ENCODE peak calls at places on chromosomes 5 and 9, in five cellular contexts. One of them, this sample, is unnamed.
A peak's percentile ranks its signal among the peaks of the same experiment; 100 is the strongest.

GRCh38 chr9:6428940-6429889 is 16.2 kb downstream of the UHRF2 start:
- DNase-seq in GM12878: peak; percentile 49
- DNase-seq in K562: no peak
- DNase-seq in H1: no peak
- DNase-seq in SK-N-SH: no peak
- DNase-seq in this sample: no peak

GRCh38 chr9:113578877-113579269 is 115.3 kb downstream of the RGS3 start:
- DNase-seq in GM12878: peak; percentile 88
- DNase-seq in K562: peak; percentile 61
- DNase-seq in H1: no peak
- DNase-seq in SK-N-SH: peak; percentile 60
- DNase-seq in this sample: peak; percentile 91

GRCh38 chr5:94691947-94692346 is 73.5 kb downstream of the SLF1 start:
- DNase-seq in GM12878: no peak
- DNase-seq in K562: no peak
- DNase-seq in H1: no peak
- DNase-seq in SK-N-SH: peak; percentile 20
- DNase-seq in this sample: no peak

GRCh38 chr9:92911496-92912475 is 33.9 kb upstream of the ZNF484 start:
- DNase-seq in GM12878: no peak
- DNase-seq in K562: no peak
- DNase-seq in H1: no peak
- DNase-seq in SK-N-SH: no peak
- DNase-seq in this sample: no peak

GRCh38 chr5:134139377-134139851 is 24.9 kb downstream of the TCF7 start:
- DNase-seq in GM12878: no peak
- DNase-seq in K562: no peak
- DNase-seq in H1: no peak
- DNase-seq in SK-N-SH: no peak
- DNase-seq in this sample: no peak

GRCh38 chr5:150562832-150563231 is 54.9 kb downstream of the NDST1 start:
- DNase-seq in GM12878: peak; percentile 27
- DNase-seq in K562: no peak
- DNase-seq in H1: no peak
- DNase-seq in SK-N-SH: no peak
- DNase-seq in this sample: no peak

GRCh38 chr9:82912639-82913038 is 150.3 kb downstream of the RASEF start:
- DNase-seq in GM12878: no peak
- DNase-seq in K562: no peak
- DNase-seq in H1: no peak
- DNase-seq in SK-N-SH: no peak
- DNase-seq in this sample: no peak

GRCh38 chr9:136078498-136079011 is 16.5 kb downstream of the NACC2 start:
- DNase-seq in GM12878: no peak
- DNase-seq in K562: no peak
- DNase-seq in H1: no peak
- DNase-seq in SK-N-SH: peak; percentile 15
- DNase-seq in this sample: no peak

GRCh38 chr9:14062449-14063187 is 251.3 kb downstream of the NFIB start:
- DNase-seq in GM12878: no peak
- DNase-seq in K562: no peak
- DNase-seq in H1: no peak
- DNase-seq in SK-N-SH: peak; percentile 53
- DNase-seq in this sample: no peak

GRCh38 chr5:88785396-88786216 is 97.4 kb downstream of the MEF2C start:
- DNase-seq in GM12878: peak; percentile 43
- DNase-seq in K562: no peak
- DNase-seq in H1: no peak
- DNase-seq in SK-N-SH: no peak
- DNase-seq in this sample: no peak
- TF ChIP-seq TAF1 in GM12878: no peak
- TF ChIP-seq TAF1 in K562: no peak
- TF ChIP-seq TAF1 in H1: no peak
- TF ChIP-seq TAF1 in SK-N-SH: no peak
- TF ChIP-seq TAF1 in this sample: no peak

DNA sequence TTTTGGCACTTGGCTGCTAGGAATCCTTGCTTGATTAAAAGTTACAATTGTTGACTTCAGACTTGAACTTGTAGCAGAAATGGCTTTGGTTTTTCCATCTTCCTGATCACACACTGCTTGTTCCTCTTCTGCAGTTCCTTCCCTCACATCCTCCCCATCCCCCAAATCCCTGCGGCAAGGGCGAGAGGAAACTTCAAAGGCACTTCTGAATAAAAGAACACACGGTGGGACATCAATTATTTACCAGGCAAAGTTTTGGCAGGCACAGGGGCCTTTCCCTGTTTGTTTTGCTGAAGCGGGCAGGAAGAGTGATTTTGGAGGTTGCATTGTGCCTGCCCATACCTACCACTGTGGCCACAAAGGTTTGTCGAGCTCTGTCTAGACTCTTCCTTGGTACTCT is 260.9 kb downstream of the KIF4B start:
- DNase-seq in GM12878: no peak
- DNase-seq in K562: no peak
- DNase-seq in H1: no peak
- DNase-seq in SK-N-SH: no peak
- DNase-seq in this sample: no peak
- TF ChIP-seq POLR2AphosphoS5 in GM12878: no peak
- TF ChIP-seq POLR2AphosphoS5 in K562: no peak
- TF ChIP-seq POLR2AphosphoS5 in H1: no peak
- TF ChIP-seq POLR2AphosphoS5 in SK-N-SH: no peak
- TF ChIP-seq POLR2AphosphoS5 in this sample: no peak

DNA sequence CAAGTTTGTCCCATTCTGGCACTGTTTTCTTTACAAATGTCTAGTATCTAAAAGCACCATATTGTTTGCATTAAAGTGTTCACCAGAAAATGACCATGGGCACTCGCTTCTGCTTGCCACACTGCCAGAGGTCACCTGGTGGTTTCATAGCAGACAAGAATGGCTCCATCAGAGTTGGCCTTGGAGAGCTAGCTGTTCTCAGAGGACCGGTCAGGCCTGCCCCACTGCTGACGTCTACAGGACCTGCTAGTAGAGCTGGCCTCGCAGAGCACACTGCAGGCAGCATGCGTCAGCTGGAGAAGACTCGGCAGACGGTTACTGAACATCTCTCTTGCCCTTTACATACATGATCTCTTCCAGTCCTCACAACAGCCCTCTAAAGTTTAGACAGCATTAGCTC is 8.7 kb upstream of the TLX3 start:
- DNase-seq in GM12878: no peak
- DNase-seq in K562: no peak
- DNase-seq in H1: no peak
- DNase-seq in SK-N-SH: no peak
- DNase-seq in this sample: no peak
- TF ChIP-seq TAF1 in GM12878: no peak
- TF ChIP-seq TAF1 in K562: no peak
- TF ChIP-seq TAF1 in H1: no peak
- TF ChIP-seq TAF1 in SK-N-SH: no peak
- TF ChIP-seq TAF1 in this sample: no peak

DNA sequence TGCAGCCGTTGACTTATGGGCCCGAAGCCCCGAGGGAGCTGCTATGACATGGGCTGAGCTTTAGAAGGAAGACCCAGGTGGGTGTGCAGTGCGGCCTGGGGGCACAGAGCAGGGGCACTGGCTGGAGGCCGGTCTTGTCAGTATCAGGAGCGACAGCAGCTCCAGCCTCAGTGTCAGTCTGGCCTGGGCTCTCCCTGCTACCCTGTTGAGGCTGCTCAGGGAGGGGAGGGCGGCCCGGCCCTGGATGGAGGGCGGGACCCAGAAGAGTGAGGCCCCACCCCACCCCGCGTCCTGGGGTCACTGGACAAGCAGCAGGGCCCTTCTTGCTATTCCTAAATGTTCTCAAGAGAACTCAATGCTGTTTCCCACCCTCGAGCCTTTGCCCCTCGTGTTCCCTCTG is 18.0 kb downstream of the GFI1B start:
- DNase-seq in GM12878: no peak
- DNase-seq in K562: peak; percentile 71
- DNase-seq in H1: no peak
- DNase-seq in SK-N-SH: peak; percentile 11
- DNase-seq in this sample: no peak
- TF ChIP-seq POLR2AphosphoS5 in GM12878: no peak
- TF ChIP-seq POLR2AphosphoS5 in K562: no peak
- TF ChIP-seq POLR2AphosphoS5 in H1: no peak
- TF ChIP-seq POLR2AphosphoS5 in SK-N-SH: no peak
- TF ChIP-seq POLR2AphosphoS5 in this sample: no peak

GRCh38 chr5:38925154-38925925 is 79.5 kb downstream of the OSMR start:
- DNase-seq in GM12878: no peak
- DNase-seq in K562: no peak
- DNase-seq in H1: no peak
- DNase-seq in SK-N-SH: no peak
- DNase-seq in this sample: no peak
- TF ChIP-seq TAF1 in GM12878: no peak
- TF ChIP-seq TAF1 in K562: no peak
- TF ChIP-seq TAF1 in H1: no peak
- TF ChIP-seq TAF1 in SK-N-SH: no peak
- TF ChIP-seq TAF1 in this sample: no peak

DNA sequence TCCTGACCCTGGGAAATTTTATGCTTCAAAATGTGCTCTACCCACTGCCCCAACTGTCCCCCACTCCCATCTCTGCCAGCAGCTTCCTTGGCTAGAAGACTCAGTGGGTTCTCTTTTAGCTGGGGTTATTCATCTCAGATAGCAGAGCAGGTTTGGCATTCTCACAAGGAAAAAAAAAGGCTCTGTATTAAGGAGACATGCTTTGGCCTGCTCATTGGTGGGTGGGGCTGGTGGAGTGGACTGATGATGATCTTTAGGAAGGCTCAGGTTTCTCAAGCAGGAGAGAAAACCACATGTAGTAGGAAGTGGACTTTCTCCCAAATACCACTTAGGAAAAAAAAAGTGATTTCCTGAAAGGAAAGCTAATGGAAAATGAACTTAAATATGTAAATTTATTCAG is 279.2 kb upstream of the ZNF462 start:
- DNase-seq in GM12878: no peak
- DNase-seq in K562: no peak
- DNase-seq in H1: no peak
- DNase-seq in SK-N-SH: no peak
- DNase-seq in this sample: no peak
- TF ChIP-seq POLR2AphosphoS5 in GM12878: no peak
- TF ChIP-seq POLR2AphosphoS5 in K562: no peak
- TF ChIP-seq POLR2AphosphoS5 in H1: no peak
- TF ChIP-seq POLR2AphosphoS5 in SK-N-SH: no peak
- TF ChIP-seq POLR2AphosphoS5 in this sample: no peak

DNA sequence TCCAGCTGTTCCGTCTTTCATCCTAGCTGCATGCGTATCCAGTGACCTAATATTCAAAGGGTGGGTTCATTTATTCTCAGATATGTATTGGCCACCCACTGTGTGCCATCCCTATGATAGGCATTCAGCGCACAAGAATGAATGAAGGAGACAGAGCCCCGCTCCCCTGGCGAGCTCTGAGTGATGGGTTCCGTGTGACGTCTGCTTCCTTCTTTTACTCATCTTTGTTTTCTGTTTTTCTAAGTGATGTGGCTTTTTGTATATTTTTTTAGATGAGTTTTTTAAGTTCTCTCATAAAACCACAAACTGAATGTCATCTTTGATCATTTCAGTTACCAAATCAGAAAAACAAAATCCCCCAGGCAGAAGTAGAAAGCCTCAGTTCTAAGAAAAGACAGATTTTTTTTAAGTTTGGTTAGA is 168.3 kb upstream of the OTULINL start:
- DNase-seq in GM12878: no peak
- DNase-seq in K562: no peak
- DNase-seq in H1: no peak
- DNase-seq in SK-N-SH: no peak
- DNase-seq in this sample: no peak
- TF ChIP-seq TAF1 in GM12878: no peak
- TF ChIP-seq TAF1 in K562: no peak
- TF ChIP-seq TAF1 in H1: no peak
- TF ChIP-seq TAF1 in SK-N-SH: no peak
- TF ChIP-seq TAF1 in this sample: no peak